ENCODE peak calls at places on chromosome 5, in four cellular contexts. One of them, this sample, is unnamed.

GRCh38 chr5:112960316-112960715 is 16.3 kb upstream of the DCP2 start:
- DNase-seq in Peyer's patch: no peak
- DNase-seq in keratinocyte: no peak
- DNase-seq in cardiac fibroblast: no peak
- DNase-seq in this sample: no peak

GRCh38 chr5:112551437-112552018 is 132.5 kb upstream of the EPB41L4A start:
- DNase-seq in Peyer's patch: peak; percentile 78
- DNase-seq in keratinocyte: no peak
- DNase-seq in cardiac fibroblast: peak; percentile 74
- DNase-seq in this sample: peak; percentile 73

GRCh38 chr5:56664025-56664424 is 151.3 kb upstream of the MAP3K1 start:
- DNase-seq in Peyer's patch: no peak
- DNase-seq in keratinocyte: no peak
- DNase-seq in cardiac fibroblast: no peak
- DNase-seq in this sample: no peak

GRCh38 chr5:170069512-170069911 is 36.2 kb upstream of the FOXI1 start:
- DNase-seq in Peyer's patch: no peak
- DNase-seq in keratinocyte: no peak
- DNase-seq in cardiac fibroblast: no peak
- DNase-seq in this sample: no peak

GRCh38 chr5:132086277-132086794 is 12.7 kb downstream of the CSF2 start:
- DNase-seq in Peyer's patch: no peak
- DNase-seq in keratinocyte: peak; percentile 90
- DNase-seq in cardiac fibroblast: peak; percentile 98
- DNase-seq in this sample: peak; percentile 95

GRCh38 chr5:126370796-126371718 is 52.2 kb upstream of the GRAMD2B start:
- DNase-seq in Peyer's patch: no peak
- DNase-seq in keratinocyte: no peak
- DNase-seq in cardiac fibroblast: peak; percentile 79
- DNase-seq in this sample: peak; percentile 73

GRCh38 chr5:93598141-93598996 is 15.3 kb downstream of the NR2F1 start:
- DNase-seq in Peyer's patch: no peak
- DNase-seq in keratinocyte: no peak
- DNase-seq in cardiac fibroblast: no peak
- DNase-seq in this sample: no peak

GRCh38 chr5:111997308-111998159 is 240.5 kb upstream of the NREP start:
- DNase-seq in Peyer's patch: no peak
- DNase-seq in keratinocyte: peak; percentile 97
- DNase-seq in cardiac fibroblast: peak; percentile 100
- DNase-seq in this sample: peak; percentile 99

GRCh38 chr5:91382530-91383026 is 539 bp downstream of the ARRDC3 start:
- DNase-seq in Peyer's patch: peak; percentile 74
- DNase-seq in keratinocyte: no peak
- DNase-seq in cardiac fibroblast: peak; percentile 66
- DNase-seq in this sample: peak; percentile 50

GRCh38 chr5:27434335-27434734 is 395.9 kb upstream of the CDH9 start:
- DNase-seq in Peyer's patch: no peak
- DNase-seq in keratinocyte: no peak
- DNase-seq in cardiac fibroblast: peak; percentile 12
- DNase-seq in this sample: peak; percentile 77

GRCh38 chr5:1448511-1449011 is 3.3 kb upstream of the SLC6A3 start:
- DNase-seq in Peyer's patch: peak; percentile 21
- DNase-seq in keratinocyte: no peak
- DNase-seq in cardiac fibroblast: no peak
- DNase-seq in this sample: no peak

GRCh38 chr5:22514231-22514630 is 338.9 kb downstream of the CDH12 start:
- DNase-seq in Peyer's patch: no peak
- DNase-seq in keratinocyte: no peak
- DNase-seq in cardiac fibroblast: no peak
- DNase-seq in this sample: peak; percentile 36

GRCh38 chr5:133119233-133119711 is 67.5 kb downstream of the HSPA4 start:
- DNase-seq in Peyer's patch: no peak
- DNase-seq in keratinocyte: no peak
- DNase-seq in cardiac fibroblast: no peak
- DNase-seq in this sample: peak; percentile 37

GRCh38 chr5:161058751-161059150 is 206.7 kb upstream of the ATP10B start:
- DNase-seq in Peyer's patch: no peak
- DNase-seq in keratinocyte: no peak
- DNase-seq in cardiac fibroblast: no peak
- DNase-seq in this sample: no peak

GRCh38 chr5:131423056-131423455 is 159.2 kb downstream of the CDC42SE2 start:
- DNase-seq in Peyer's patch: no peak
- DNase-seq in keratinocyte: no peak
- DNase-seq in cardiac fibroblast: peak; percentile 52
- DNase-seq in this sample: no peak

GRCh38 chr5:142819816-142820215 is 49.6 kb downstream of the ARHGAP26 start:
- DNase-seq in Peyer's patch: no peak
- DNase-seq in keratinocyte: no peak
- DNase-seq in cardiac fibroblast: peak; percentile 60
- DNase-seq in this sample: peak; percentile 43

GRCh38 chr5:147869112-147869511 is 9.4 kb upstream of the SCGB3A2 start:
- DNase-seq in Peyer's patch: no peak
- DNase-seq in keratinocyte: no peak
- DNase-seq in cardiac fibroblast: no peak
- DNase-seq in this sample: no peak

GRCh38 chr5:160940725-160941124 is 88.7 kb upstream of the ATP10B start:
- DNase-seq in Peyer's patch: peak; percentile 52
- DNase-seq in keratinocyte: no peak
- DNase-seq in cardiac fibroblast: no peak
- DNase-seq in this sample: no peak

GRCh38 chr5:172612771-172613170 is 28.3 kb upstream of the NEURL1B start:
- DNase-seq in Peyer's patch: no peak
- DNase-seq in keratinocyte: no peak
- DNase-seq in cardiac fibroblast: no peak
- DNase-seq in this sample: no peak

GRCh38 chr5:177439518-177440053 is 7.0 kb upstream of the PRR7 start:
- DNase-seq in Peyer's patch: no peak
- DNase-seq in keratinocyte: no peak
- DNase-seq in cardiac fibroblast: no peak
- DNase-seq in this sample: no peak

GRCh38 chr5:132180134-132180745 is 47.4 kb downstream of the P4HA2 start:
- DNase-seq in Peyer's patch: no peak
- DNase-seq in keratinocyte: no peak
- DNase-seq in cardiac fibroblast: peak; percentile 85
- DNase-seq in this sample: peak; percentile 69

GRCh38 chr5:170232786-170233185 is at the start of gene C5orf58:
- DNase-seq in Peyer's patch: no peak
- DNase-seq in keratinocyte: no peak
- DNase-seq in cardiac fibroblast: peak; percentile 28
- DNase-seq in this sample: no peak

GRCh38 chr5:3022665-3023064 is 271.2 kb upstream of the IRX2 start:
- DNase-seq in Peyer's patch: no peak
- DNase-seq in keratinocyte: no peak
- DNase-seq in cardiac fibroblast: no peak
- DNase-seq in this sample: no peak

GRCh38 chr5:107501965-107502691 is 168.6 kb downstream of the EFNA5 start:
- DNase-seq in Peyer's patch: no peak
- DNase-seq in keratinocyte: no peak
- DNase-seq in cardiac fibroblast: peak; percentile 69
- DNase-seq in this sample: peak; percentile 40

GRCh38 chr5:173847102-173847501 is 41.0 kb upstream of the CPEB4 start:
- DNase-seq in Peyer's patch: no peak
- DNase-seq in keratinocyte: no peak
- DNase-seq in cardiac fibroblast: no peak
- DNase-seq in this sample: no peak

DNA sequence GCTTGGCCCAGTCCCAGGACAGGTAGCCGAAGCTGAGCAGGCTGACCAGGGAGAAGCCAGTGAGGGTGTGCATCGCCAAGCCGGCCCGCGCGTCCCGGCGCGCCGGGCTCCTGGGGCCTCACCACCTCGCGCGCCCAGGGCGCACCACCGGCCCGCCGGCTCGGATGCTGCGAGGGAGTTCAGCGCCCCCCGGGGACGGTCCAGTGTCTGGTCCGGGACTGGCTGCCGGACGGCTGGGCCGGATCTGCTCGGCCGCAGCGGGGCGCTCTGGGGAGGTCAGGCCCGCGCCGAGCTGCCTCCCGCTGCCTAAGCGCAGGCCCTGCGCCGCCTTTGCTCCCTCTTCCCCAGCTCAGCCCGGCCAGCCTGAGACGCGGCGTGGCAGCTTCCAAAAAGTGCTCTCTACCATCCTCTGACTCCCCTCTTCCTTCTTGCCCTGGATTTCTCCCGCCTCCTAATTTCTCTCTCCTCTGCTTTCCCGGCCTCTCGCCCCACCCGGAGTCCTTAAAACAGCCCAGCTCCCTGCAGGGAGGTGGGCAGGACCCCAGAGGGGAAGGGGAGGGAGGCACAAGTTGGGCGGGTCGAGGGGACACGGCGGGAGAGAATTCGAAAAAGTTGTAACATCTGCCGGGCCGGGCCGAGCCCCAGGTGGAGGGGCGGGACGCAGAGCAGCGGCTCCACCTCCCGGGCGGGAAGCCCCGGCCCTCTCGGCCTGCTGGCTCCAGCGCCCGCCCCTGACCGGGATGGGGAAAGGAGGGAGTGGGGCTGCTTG is at the start of gene ARSI:
- DNase-seq in Peyer's patch: no peak
- DNase-seq in keratinocyte: no peak
- DNase-seq in cardiac fibroblast: peak; percentile 19
- DNase-seq in this sample: peak; percentile 56
- TF ChIP-seq CTCF in Peyer's patch: no peak
- TF ChIP-seq CTCF in keratinocyte: no peak
- TF ChIP-seq CTCF in cardiac fibroblast: no peak
- TF ChIP-seq CTCF in this sample: peak; percentile 5

GRCh38 chr5:141135030-141135717 is at the start of gene PCDHB5:
- DNase-seq in Peyer's patch: no peak
- DNase-seq in keratinocyte: no peak
- DNase-seq in cardiac fibroblast: peak; percentile 29
- DNase-seq in this sample: peak; percentile 3
- H3K4me3 ChIP-seq in Peyer's patch: peak within 1 kb of the TSS; percentile 8
- H3K4me3 ChIP-seq in keratinocyte: no peak within 1 kb of the TSS
- H3K4me3 ChIP-seq in cardiac fibroblast: peak within 1 kb of the TSS; percentile 22
- H3K4me3 ChIP-seq in this sample: peak within 1 kb of the TSS; percentile 14

DNA sequence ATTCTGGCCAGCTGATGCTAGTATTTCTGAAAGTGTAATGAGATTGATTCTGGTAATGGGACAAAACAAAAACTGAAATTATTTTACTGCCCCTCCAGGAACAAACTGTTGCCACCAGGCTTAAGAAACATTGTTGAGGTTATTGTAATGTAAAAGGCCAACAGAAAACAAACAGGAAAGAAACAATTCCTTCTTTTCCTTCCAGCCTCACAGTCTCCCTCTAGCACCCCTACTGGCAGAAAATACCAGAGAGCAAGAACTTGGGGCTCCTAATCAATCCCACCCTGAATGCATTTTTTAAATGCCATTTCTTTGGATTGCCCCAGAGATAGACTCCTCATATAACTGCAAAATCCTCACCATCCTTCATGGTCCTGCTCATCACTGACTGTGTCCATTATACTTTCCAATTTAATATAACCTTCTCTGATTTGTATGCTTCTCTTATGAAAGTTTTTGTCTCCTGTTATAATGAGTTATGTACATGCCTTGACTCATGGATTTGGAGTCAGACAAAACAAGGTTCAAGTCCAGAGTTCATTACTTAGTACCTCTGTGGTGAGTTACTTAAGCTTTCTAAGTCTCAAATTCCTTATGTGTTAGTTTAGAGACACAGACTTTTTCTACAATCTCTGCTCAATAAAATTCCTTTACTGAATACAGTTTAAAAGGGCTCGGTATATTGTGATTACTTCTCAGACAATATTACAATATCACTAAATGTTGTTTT is 157.9 kb upstream of the FBN2 start:
- DNase-seq in Peyer's patch: no peak
- DNase-seq in keratinocyte: no peak
- DNase-seq in cardiac fibroblast: peak; percentile 4
- DNase-seq in this sample: no peak
- TF ChIP-seq CTCF in Peyer's patch: no peak
- TF ChIP-seq CTCF in keratinocyte: peak; percentile 43
- TF ChIP-seq CTCF in cardiac fibroblast: peak; percentile 25
- TF ChIP-seq CTCF in this sample: peak; percentile 50

DNA sequence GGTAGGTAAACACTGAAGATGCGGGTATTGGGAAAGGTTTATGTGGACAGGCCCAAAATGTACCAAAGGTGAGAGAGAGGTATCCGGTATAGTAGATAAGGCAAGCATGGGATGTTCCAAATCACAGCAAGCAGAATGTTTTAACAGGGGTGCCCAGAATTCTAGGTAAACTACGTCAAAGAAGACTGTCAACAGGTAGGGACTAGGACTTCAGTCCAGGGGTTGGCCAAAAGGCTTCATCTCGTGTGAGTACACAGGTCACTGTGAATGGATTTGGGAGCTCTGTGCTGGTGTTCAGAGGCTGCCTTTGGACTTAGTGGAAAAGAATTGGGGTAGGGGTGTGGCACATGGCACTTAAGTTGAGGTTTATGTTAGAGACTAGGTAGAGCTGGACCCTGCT is 66.4 kb downstream of the PIK3R1 start:
- DNase-seq in Peyer's patch: no peak
- DNase-seq in keratinocyte: no peak
- DNase-seq in cardiac fibroblast: no peak
- DNase-seq in this sample: no peak
- H3K4me3 ChIP-seq in Peyer's patch: peak overlapping the region; percentile 27
- H3K4me3 ChIP-seq in keratinocyte: no peak overlapping the region
- H3K4me3 ChIP-seq in cardiac fibroblast: no peak overlapping the region
- H3K4me3 ChIP-seq in this sample: no peak overlapping the region

This sample was measured in epithelial cell of esophagus.